ENCODE peak calls at places on chromosomes 3 and 15, in four cellular contexts. V is A172; L is stimulated activated CD4-positive, alpha-beta T cell treated with anti-CD3 and anti-CD28 coated beads, TNF-alpha, amount 100 ng/mL, for 24 hours; Z is stimulated activated CD8-positive, alpha-beta memory T cell treated with anti-CD3 and anti-CD28 coated beads, Interleukin-4, amount 100 ng/mL, for 1 hour. Q is an unnamed sample.
A peak's percentile ranks its signal among the peaks of the same experiment; 100 is the strongest.

GRCh38 chr15:92097473-92098178 is 244.1 kb downstream of the SLCO3A1 start:
- DNase-seq in Z (no peak), L (peak; percentile 21), V (peak; percentile 11), Q (peak; percentile 41)

GRCh38 chr15:44157679-44158078 is 37.4 kb downstream of the FRMD5 start:
- DNase-seq in V (peak; percentile 96), Z (no peak), L (no peak), Q (peak; percentile 94)

GRCh38 chr3:101828289-101828688 is 21.0 kb upstream of the NFKBIZ start:
- DNase-seq in L (no peak), Z (no peak), V (no peak), Q (peak; percentile 16)

GRCh38 chr3:138082085-138082991 is 33.1 kb downstream of the DZIP1L start:
- DNase-seq in V (peak; percentile 95), L (no peak), Z (no peak), Q (peak; percentile 81)

GRCh38 chr3:160449660-160450598 is at the start of gene TRIM59:
- DNase-seq in Z (peak; percentile 93), V (peak; percentile 95), L (peak; percentile 88), Q (peak; percentile 98)

GRCh38 chr3:105521803-105522202 is 155.1 kb downstream of the ALCAM start:
- DNase-seq in L (no peak), Z (no peak), V (no peak), Q (no peak)

GRCh38 chr3:128878556-128879124 is 780 bp upstream of the ACAD9 start:
- DNase-seq in L (no peak), V (peak; percentile 75), Z (no peak), Q (no peak)

GRCh38 chr3:195286115-195286872 is 15.3 kb upstream of the XXYLT1 start:
- DNase-seq in V (peak; percentile 39), Z (no peak), L (no peak), Q (no peak)

GRCh38 chr3:49882182-49882581 is 12.5 kb upstream of the CAMKV start:
- DNase-seq in L (no peak), Z (no peak), V (no peak), Q (no peak)

GRCh38 chr3:55286695-55287094 is 200.4 kb downstream of the WNT5A start:
- DNase-seq in Z (no peak), V (no peak), L (no peak), Q (no peak)

GRCh38 chr3:8239718-8240698 is 261.6 kb upstream of the LMCD1 start:
- DNase-seq in Z (no peak), V (peak; percentile 63), L (no peak), Q (peak; percentile 4)

GRCh38 chr15:75921732-75922703 is 18.3 kb downstream of the FBXO22 start:
- DNase-seq in Z (no peak), V (peak; percentile 46), L (no peak), Q (no peak)

GRCh38 chr3:189772584-189772983 is 141.4 kb downstream of the TP63 start:
- DNase-seq in Z (no peak), V (peak; percentile 56), L (no peak), Q (no peak)

GRCh38 chr15:29266052-29266572 is 3.5 kb downstream of the NSMCE3 start:
- DNase-seq in Z (no peak), L (no peak), V (no peak), Q (no peak)

GRCh38 chr15:69390575-69390974 is 23.6 kb upstream of the KIF23 start:
- DNase-seq in L (no peak), V (peak; percentile 90), Z (no peak), Q (peak; percentile 62)

GRCh38 chr3:8095724-8096123 is 405.9 kb upstream of the LMCD1 start:
- DNase-seq in L (no peak), Z (no peak), V (no peak), Q (no peak)

GRCh38 chr3:112038863-112039262 is 4.3 kb downstream of the TMPRSS7 start:
- DNase-seq in V (peak; percentile 55), Z (no peak), L (no peak), Q (no peak)

GRCh38 chr3:47715928-47716327 is 65.8 kb downstream of the SMARCC1 start:
- DNase-seq in L (no peak), Z (no peak), V (peak; percentile 76), Q (peak; percentile 26)

GRCh38 chr3:107942244-107942643 is 148.6 kb downstream of the CD47 start:
- DNase-seq in L (peak; percentile 13), V (peak; percentile 14), Z (no peak), Q (no peak)

GRCh38 chr3:66140106-66140505 is 80.7 kb upstream of the SLC25A26 start:
- DNase-seq in Z (no peak), V (no peak), L (no peak), Q (no peak)

GRCh38 chr3:53089511-53089910 is 40.7 kb downstream of the RFT1 start:
- DNase-seq in L (no peak), Z (no peak), V (no peak), Q (no peak)

GRCh38 chr3:32106929-32107362 is 526 bp downstream of the GPD1L start:
- DNase-seq in V (no peak), L (no peak), Z (no peak), Q (no peak)

GRCh38 chr3:100602506-100603444 is 6.6 kb upstream of the ADGRG7 start:
- DNase-seq in L (no peak), V (peak; percentile 60), Z (no peak), Q (no peak)

GRCh38 chr3:37997321-37997720 is 6.7 kb downstream of the VILL start:
- DNase-seq in L (no peak), Z (no peak), V (no peak), Q (no peak)

GRCh38 chr3:19074257-19074938 is 73.9 kb upstream of the KCNH8 start:
- DNase-seq in Z (no peak), L (no peak), V (no peak), Q (no peak)

GRCh38 chr15:58331562-58331902 is 100.3 kb upstream of the LIPC start:
- DNase-seq in L (no peak), Z (no peak), V (no peak), Q (no peak)

GRCh38 chr15:39135989-39136388 is 444.9 kb upstream of the THBS1 start:
- DNase-seq in L (no peak), Z (no peak), V (peak; percentile 43), Q (peak; percentile 69)

GRCh38 chr15:45631831-45632230 is 3.0 kb upstream of the SQOR start:
- DNase-seq in Z (no peak), L (no peak), V (no peak), Q (no peak)

GRCh38 chr15:55267401-55268053 is 22.1 kb downstream of the RAB27A start:
- DNase-seq in V (peak; percentile 66), L (no peak), Z (peak; percentile 60), Q (peak; percentile 20)

GRCh38 chr3:9098716-9099675 is 135.7 kb upstream of the RAD18 start:
- DNase-seq in Z (no peak), L (no peak), V (no peak), Q (no peak)

GRCh38 chr3:139378587-139378986 is 10.9 kb downstream of the COPB2 start:
- DNase-seq in L (no peak), Z (no peak), V (no peak), Q (no peak)

GRCh38 chr15:58682234-58682633 is 67.3 kb downstream of the ADAM10 start:
- DNase-seq in L (no peak), V (no peak), Z (no peak), Q (no peak)

GRCh38 chr3:50572801-50573371 is 3.6 kb downstream of the HEMK1 start:
- DNase-seq in V (no peak), Z (no peak), L (no peak), Q (no peak)

GRCh38 chr3:124826703-124827102 is 60.5 kb downstream of the ITGB5 start:
- DNase-seq in Z (no peak), V (peak; percentile 81), L (no peak), Q (peak; percentile 72)

GRCh38 chr15:95770191-95770590 is 560.3 kb upstream of the NR2F2 start:
- DNase-seq in L (no peak), Z (no peak), V (peak; percentile 35), Q (peak; percentile 62)

GRCh38 chr3:58071480-58071971 is 63.3 kb downstream of the FLNB start:
- DNase-seq in L (no peak), Z (no peak), V (no peak), Q (no peak)

GRCh38 chr3:46694520-46694919 is 1.0 kb upstream of the ALS2CL start:
- DNase-seq in L (no peak), Z (no peak), V (no peak), Q (no peak)

GRCh38 chr3:161265916-161266571 is 44.9 kb downstream of the NMD3 start:
- DNase-seq in V (peak; percentile 34), L (no peak), Z (no peak), Q (no peak)

GRCh38 chr15:34206016-34206415 is 3.9 kb downstream of the KATNBL1 start:
- DNase-seq in Z (no peak), L (no peak), V (peak; percentile 35), Q (no peak)

Q was measured in SJSA1.